ENCODE peak calls at places on chromosome 7, in four cellular contexts. S, O, R and G are unnamed samples.

GRCh38 chr7:3239291-3239691 is 61.8 kb upstream of the SDK1 start:
- DNase-seq in S (no peak), O (no peak), R (no peak), G (no peak)

GRCh38 chr7:2840458-2840857 is 3.6 kb downstream of the GNA12 start:
- DNase-seq in S (no peak), O (no peak), R (no peak), G (no peak)

GRCh38 chr7:19114591-19114855 is 2.9 kb downstream of the TWIST1 start:
- DNase-seq in S (no peak), O (no peak), R (no peak), G (no peak)

GRCh38 chr7:54014765-54015164 is 527.4 kb upstream of the VSTM2A start:
- DNase-seq in S (no peak), O (no peak), R (no peak), G (no peak)

GRCh38 chr7:138892808-138893207 is 88.4 kb downstream of the KIAA1549 start:
- DNase-seq in S (no peak), O (no peak), R (no peak), G (no peak)

GRCh38 chr7:6546852-6547251 is 4.4 kb downstream of the GRID2IP start:
- DNase-seq in S (peak; percentile 43), O (no peak), R (no peak), G (peak; percentile 49)

GRCh38 chr7:14270099-14270498 is 280.6 kb upstream of the ETV1 start:
- DNase-seq in S (no peak), O (no peak), R (no peak), G (no peak)

GRCh38 chr7:139602143-139602722 is 78.7 kb downstream of the CLEC2L start:
- DNase-seq in S (peak; percentile 53), O (peak; percentile 37), R (no peak), G (peak; percentile 58)

GRCh38 chr7:19404912-19405329 is 259.7 kb upstream of the FERD3L start:
- DNase-seq in S (no peak), O (no peak), R (no peak), G (peak; percentile 22)

GRCh38 chr7:39567294-39567693 is 1.1 kb downstream of the YAE1 start:
- DNase-seq in S (no peak), O (no peak), R (no peak), G (no peak)

GRCh38 chr7:133529861-133530260 is 277.0 kb downstream of the EXOC4 start:
- DNase-seq in S (no peak), O (no peak), R (no peak), G (no peak)

GRCh38 chr7:33806284-33807157 is 98.8 kb upstream of the BMPER start:
- DNase-seq in S (no peak), O (peak; percentile 18), R (no peak), G (no peak)

GRCh38 chr7:112193915-112194502 is 12.2 kb downstream of the DOCK4 start:
- DNase-seq in S (no peak), O (peak; percentile 97), R (no peak), G (no peak)

GRCh38 chr7:54814401-54814800 is 55.4 kb upstream of the SEC61G start:
- DNase-seq in S (no peak), O (no peak), R (no peak), G (no peak)

GRCh38 chr7:149188637-149189259 is 6.6 kb upstream of the ZNF282 start:
- DNase-seq in S (no peak), O (no peak), R (no peak), G (no peak)

GRCh38 chr7:49911906-49912305 is 138.5 kb downstream of the VWC2 start:
- DNase-seq in S (no peak), O (no peak), R (no peak), G (no peak)

GRCh38 chr7:51666261-51666660 is 349.7 kb upstream of the COBL start:
- DNase-seq in S (no peak), O (no peak), R (no peak), G (no peak)

GRCh38 chr7:13077466-13077865 is 390.0 kb downstream of the ARL4A start:
- DNase-seq in S (no peak), O (no peak), R (no peak), G (no peak)

GRCh38 chr7:131859162-131859821 is 302.9 kb upstream of the PODXL start:
- DNase-seq in S (peak; percentile 86), O (peak; percentile 18), R (peak; percentile 83), G (peak; percentile 82)

GRCh38 chr7:123763191-123763661 is 14.4 kb upstream of the WASL start:
- DNase-seq in S (no peak), O (no peak), R (no peak), G (no peak)

GRCh38 chr7:12855036-12855435 is 167.6 kb downstream of the ARL4A start:
- DNase-seq in S (no peak), O (no peak), R (no peak), G (no peak)

GRCh38 chr7:44534501-44534900 is 6.6 kb downstream of the NPC1L1 start:
- DNase-seq in S (peak; percentile 89), O (peak; percentile 54), R (peak; percentile 79), G (peak; percentile 91)

GRCh38 chr7:100080895-100081534 is 508 bp downstream of the ZNF3 start:
- DNase-seq in S (no peak), O (peak; percentile 77), R (no peak), G (no peak)

GRCh38 chr7:157944051-157944450 is 607.2 kb downstream of the DNAJB6 start:
- DNase-seq in S (no peak), O (no peak), R (no peak), G (no peak)

GRCh38 chr7:155709453-155709852 is 65.0 kb downstream of the RBM33 start:
- DNase-seq in S (no peak), O (no peak), R (no peak), G (no peak)

GRCh38 chr7:104552102-104552501 is 223.7 kb downstream of the LHFPL3 start:
- DNase-seq in S (peak; percentile 37), O (peak; percentile 31), R (peak; percentile 75), G (peak; percentile 28)

GRCh38 chr7:130129099-130129498 is 58.8 kb downstream of the KLHDC10 start:
- DNase-seq in S (no peak), O (no peak), R (no peak), G (no peak)

GRCh38 chr7:74059681-74060588 is 23.7 kb upstream of the LIMK1 start:
- DNase-seq in S (no peak), O (no peak), R (no peak), G (no peak)

GRCh38 chr7:29858080-29858951 is 52.0 kb downstream of the WIPF3 start:
- DNase-seq in S (no peak), O (no peak), R (no peak), G (no peak)

GRCh38 chr7:79876769-79877362 is 257.8 kb upstream of the GNAI1 start:
- DNase-seq in S (no peak), O (no peak), R (no peak), G (no peak)

GRCh38 chr7:15123901-15124300 is 221.3 kb upstream of the DGKB start:
- DNase-seq in S (no peak), O (no peak), R (no peak), G (no peak)

DNA sequence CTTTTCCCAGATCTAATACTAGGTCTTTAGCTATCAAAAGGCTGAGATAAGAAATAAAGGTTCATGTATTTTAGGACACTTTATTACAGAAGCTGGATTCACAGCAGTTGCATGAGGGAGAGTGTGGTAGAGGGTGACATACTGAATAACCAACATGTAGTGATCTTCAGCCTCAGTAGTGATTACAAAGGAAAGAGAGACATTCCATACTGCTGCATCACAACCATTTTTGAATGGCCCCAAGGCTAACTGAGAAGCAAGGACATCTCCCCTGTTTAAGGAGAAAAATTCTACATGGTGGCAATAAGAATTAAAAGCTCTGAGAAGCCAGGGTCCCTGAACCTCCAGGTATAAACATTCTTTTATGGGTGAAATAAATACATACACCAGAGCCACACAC is 35.3 kb downstream of the COG5 start:
- DNase-seq in S (no peak), O (peak; percentile 20), R (no peak), G (no peak)
- TF ChIP-seq ELF4 in S (no peak), O (no peak), R (no peak), G (no peak)

DNA sequence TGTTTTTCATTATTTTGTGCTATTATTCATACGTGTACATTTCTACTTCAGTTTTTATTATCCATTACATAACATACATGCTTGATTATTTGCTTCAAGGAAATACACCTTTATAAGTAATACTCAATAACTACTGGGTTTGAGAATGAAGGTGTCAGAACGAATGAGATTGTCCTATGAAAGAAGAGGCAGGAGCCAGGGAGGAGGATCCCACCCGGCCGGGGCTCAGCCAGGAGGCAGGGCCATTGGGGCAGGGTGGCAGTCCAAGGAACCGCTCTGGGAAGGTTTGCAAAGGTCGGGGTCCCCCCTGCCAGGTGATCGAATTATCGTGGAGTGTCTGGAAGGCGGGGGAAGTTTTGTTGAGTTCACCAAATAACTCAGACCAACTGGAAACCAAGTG is 9.1 kb downstream of the TRIM56 start:
- DNase-seq in S (no peak), O (no peak), R (no peak), G (no peak)
- TF ChIP-seq ELF4 in S (no peak), O (no peak), R (no peak), G (no peak)

GRCh38 chr7:109552017-109552416 is 982.3 kb downstream of the DNAJB9 start:
- DNase-seq in S (no peak), O (peak; percentile 3), R (no peak), G (no peak)
- TF ChIP-seq ELF4 in S (no peak), O (no peak), R (no peak), G (no peak)

GRCh38 chr7:102079140-102080002 is 207.3 kb upstream of the SH2B2 start:
- DNase-seq in S (no peak), O (peak; percentile 10), R (peak; percentile 26), G (no peak)
- TF ChIP-seq ELF4 in S (no peak), O (no peak), R (no peak), G (no peak)

DNA sequence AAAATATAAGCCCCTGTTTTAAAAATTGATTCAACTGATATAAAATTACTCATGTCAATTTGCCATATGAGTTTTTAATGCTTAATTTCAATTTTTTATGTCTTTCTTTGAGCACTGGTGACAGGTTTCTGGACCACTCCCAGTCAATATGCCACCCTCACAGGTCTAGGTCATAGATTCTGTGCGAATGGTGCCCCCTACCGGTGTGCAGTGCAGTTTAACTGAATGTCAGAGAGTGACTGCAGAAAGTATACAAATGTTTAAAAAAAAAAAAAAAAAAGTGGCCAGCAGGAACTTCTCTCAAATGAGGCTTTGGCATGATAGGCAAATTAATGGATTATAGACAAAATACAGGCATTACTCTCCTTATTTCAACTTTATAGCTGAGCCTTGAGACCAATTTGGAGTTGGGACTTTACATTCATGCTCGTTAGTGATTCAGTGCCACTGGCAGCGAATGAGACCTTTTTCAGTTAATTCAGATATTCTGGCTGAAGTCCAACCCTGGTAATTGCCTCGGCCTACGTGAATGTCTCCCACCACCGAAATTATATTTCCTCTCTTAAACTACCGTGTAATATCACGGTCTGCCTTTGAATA is 427.6 kb downstream of the PHTF2 start:
- DNase-seq in S (peak; percentile 68), O (peak; percentile 16), R (peak; percentile 86), G (peak; percentile 62)
- TF ChIP-seq ELF4 in S (no peak), O (no peak), R (no peak), G (no peak)

DNA sequence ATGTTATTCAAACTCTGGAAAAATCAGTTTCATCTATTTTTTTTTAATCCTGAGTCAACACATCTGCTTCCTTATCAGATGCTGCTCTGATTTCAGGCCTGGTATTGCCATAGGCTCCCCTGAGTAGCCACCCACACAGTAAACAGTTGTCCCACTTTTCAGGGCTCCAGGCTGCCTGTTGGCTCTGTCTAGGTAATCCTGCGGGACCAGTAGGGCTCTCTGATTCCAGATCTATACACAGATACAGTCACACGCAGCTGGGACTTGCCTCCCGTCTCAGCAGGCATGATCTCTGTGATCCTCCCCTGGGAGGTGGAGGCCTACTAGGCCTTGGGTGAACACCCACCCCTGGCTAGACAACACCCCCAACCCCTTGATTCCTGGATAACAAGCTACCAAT is 206.1 kb downstream of the CREB5 start:
- DNase-seq in S (no peak), O (no peak), R (no peak), G (peak; percentile 12)
- TF ChIP-seq ELF4 in S (no peak), O (no peak), R (no peak), G (no peak)